ENCODE peak calls at places on chromosomes 7 and 10, in seven cellular contexts. A, X, T, Q, N, Y and G are unnamed samples.

GRCh38 chr7:114760477-114760876 is 161.4 kb upstream of the MDFIC start:
- DNase-seq in A (no peak), X (no peak), T (no peak), Q (no peak), N (no peak), Y (no peak), G (no peak)

GRCh38 chr7:20223356-20223755 is 6.2 kb upstream of the MACC1 start:
- DNase-seq in A (no peak), X (no peak), T (no peak), Q (no peak), N (no peak), Y (no peak), G (no peak)

GRCh38 chr10:111207525-111207924 is 130.7 kb downstream of the ADRA2A start:
- DNase-seq in A (no peak), X (no peak), T (no peak), Q (peak; percentile 50), N (peak; percentile 67), Y (no peak), G (no peak)

GRCh38 chr7:18347170-18347569 is 148.4 kb upstream of the HDAC9 start:
- DNase-seq in A (no peak), X (no peak), T (no peak), Q (no peak), N (no peak), Y (no peak), G (no peak)

GRCh38 chr7:84847038-84847437 is 339.8 kb downstream of the SEMA3D start:
- DNase-seq in A (no peak), X (no peak), T (no peak), Q (no peak), N (no peak), Y (no peak), G (no peak)

GRCh38 chr7:131010029-131010705 is 276.2 kb upstream of the KLF14 start:
- DNase-seq in A (no peak), X (no peak), T (no peak), Q (no peak), N (no peak), Y (no peak), G (no peak)

GRCh38 chr10:104033966-104034365 is 51.7 kb downstream of the COL17A1 start:
- DNase-seq in A (no peak), X (no peak), T (no peak), Q (no peak), N (no peak), Y (no peak), G (no peak)

GRCh38 chr7:100602889-100603696 is 930 bp downstream of the PCOLCE start:
- DNase-seq in A (peak; percentile 95), X (no peak), T (peak; percentile 90), Q (no peak), N (peak; percentile 59), Y (peak; percentile 77), G (peak; percentile 79)

GRCh38 chr7:105896407-105896842 is 20.0 kb upstream of the ATXN7L1 start:
- DNase-seq in A (no peak), X (no peak), T (no peak), Q (no peak), N (peak; percentile 59), Y (no peak), G (no peak)

GRCh38 chr10:50490244-50490643 is 133.5 kb downstream of the SGMS1 start:
- DNase-seq in A (no peak), X (no peak), T (peak; percentile 55), Q (no peak), N (no peak), Y (no peak), G (no peak)

GRCh38 chr10:70785190-70785589 is at the start of gene TBATA:
- DNase-seq in A (no peak), X (no peak), T (no peak), Q (no peak), N (no peak), Y (no peak), G (no peak)

GRCh38 chr10:73814896-73815718 is 3.7 kb upstream of the NDST2 start:
- DNase-seq in A (no peak), X (peak; percentile 79), T (peak; percentile 75), Q (no peak), N (no peak), Y (no peak), G (no peak)

GRCh38 chr10:66799474-66799873 is 126.4 kb upstream of the LRRTM3 start:
- DNase-seq in A (no peak), X (no peak), T (no peak), Q (no peak), N (no peak), Y (no peak), G (no peak)
- H3K4me3 ChIP-seq in A (no peak overlapping the region), X (no peak overlapping the region), T (no peak overlapping the region), Q (no peak overlapping the region), N (no peak overlapping the region), Y (no peak overlapping the region), G (peak overlapping the region; percentile 35)

GRCh38 chr7:49398730-49399129 is 374.7 kb upstream of the VWC2 start:
- DNase-seq in A (no peak), X (no peak), T (peak; percentile 16), Q (no peak), N (no peak), Y (no peak), G (no peak)

GRCh38 chr7:49396194-49396593 is 377.2 kb upstream of the VWC2 start:
- DNase-seq in A (no peak), X (no peak), T (peak; percentile 5), Q (no peak), N (no peak), Y (no peak), G (no peak)

GRCh38 chr7:49398236-49398635 is 375.2 kb upstream of the VWC2 start:
- DNase-seq in A (no peak), X (no peak), T (no peak), Q (no peak), N (no peak), Y (no peak), G (no peak)

GRCh38 chr7:49400891-49401550 is 372.4 kb upstream of the VWC2 start:
- DNase-seq in A (no peak), X (no peak), T (no peak), Q (no peak), N (no peak), Y (no peak), G (no peak)

GRCh38 chr7:49397750-49398149 is 375.7 kb upstream of the VWC2 start:
- DNase-seq in A (no peak), X (no peak), T (no peak), Q (no peak), N (no peak), Y (no peak), G (no peak)
- H3K4me1 ChIP-seq in A (no peaks in the 10 kb centered on the region), X (no peaks in the 10 kb centered on the region), T (no peaks in the 10 kb centered on the region), Q (no peaks in the 10 kb centered on the region), N (no peaks in the 10 kb centered on the region), Y (no peaks in the 10 kb centered on the region), G (no peaks in the 10 kb centered on the region)

DNA sequence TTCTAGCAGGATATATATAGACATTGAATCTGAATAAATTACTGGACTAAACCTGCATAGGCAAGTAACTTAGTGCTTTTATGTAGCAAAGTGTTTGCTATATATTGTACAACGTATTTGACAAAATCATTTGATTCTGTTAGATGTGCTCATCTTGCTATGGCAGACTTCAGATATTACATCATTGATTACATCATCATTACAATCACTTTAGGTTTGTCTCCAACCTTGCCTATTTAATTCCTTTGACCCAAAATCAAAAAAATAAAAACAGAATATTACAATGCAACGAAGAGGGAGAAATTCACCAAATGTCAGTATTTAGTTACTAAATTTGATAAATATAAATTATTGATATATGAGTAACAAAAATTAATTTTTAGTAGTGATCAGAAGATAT is 155.7 kb upstream of the STEAP1 start:
- DNase-seq in A (no peak), X (no peak), T (no peak), Q (no peak), N (no peak), Y (no peak), G (no peak)
- H3K27ac ChIP-seq in A (no peak overlapping the region), X (no peak overlapping the region), T (no peak overlapping the region), Q (no peak overlapping the region), N (no peak overlapping the region), Y (no peak overlapping the region), G (no peak overlapping the region)

GRCh38 chr7:139232893-139233292 is 1.9 kb downstream of the UBN2 start:
- DNase-seq in A (no peak), X (peak; percentile 18), T (no peak), Q (no peak), N (no peak), Y (no peak), G (no peak)
- H3K4me3 ChIP-seq in A (no peak overlapping the region), X (peak overlapping the region; percentile 78), T (no peak overlapping the region), Q (peak overlapping the region; percentile 92), N (no peak overlapping the region), Y (no peak overlapping the region), G (peak overlapping the region; percentile 39)